ENCODE peak calls at places on chromosomes 7 and 10, in four cellular contexts. One of them, this sample, is unnamed.

GRCh38 chr10:13219685-13220670 is 14.2 kb downstream of the UCMA start:
- DNase-seq in Kasumi-1: peak
- DNase-seq in NCI-H2081: no peak
- DNase-seq in activated T-helper 1 cell treated with anti-CD3 and anti-CD28 coated beads, Interleukin-12 subunit alpha, Interleukin-12 subunit beta, Interleukin-2, Interleukin-4 antibody, amounts not matched to agents 30 ng/mL and 10 ng/mL and 1 ng/mL, durations not matched to agents 14 hours and 24 hours and 36 hours: no peak
- DNase-seq in this sample: peak

GRCh38 chr7:113799896-113800295 is 118.9 kb downstream of the PPP1R3A start:
- DNase-seq in Kasumi-1: no peak
- DNase-seq in activated T-helper 1 cell treated with anti-CD3 and anti-CD28 coated beads, Interleukin-12 subunit alpha, Interleukin-12 subunit beta, Interleukin-2, Interleukin-4 antibody, amounts not matched to agents 30 ng/mL and 10 ng/mL and 1 ng/mL, durations not matched to agents 14 hours and 24 hours and 36 hours: no peak
- DNase-seq in NCI-H2081: no peak
- DNase-seq in this sample: no peak

GRCh38 chr7:48548667-48549066 is 375.7 kb upstream of the CDC14C start:
- DNase-seq in activated T-helper 1 cell treated with anti-CD3 and anti-CD28 coated beads, Interleukin-12 subunit alpha, Interleukin-12 subunit beta, Interleukin-2, Interleukin-4 antibody, amounts not matched to agents 30 ng/mL and 10 ng/mL and 1 ng/mL, durations not matched to agents 14 hours and 24 hours and 36 hours: no peak
- DNase-seq in NCI-H2081: no peak
- DNase-seq in Kasumi-1: no peak
- DNase-seq in this sample: no peak

GRCh38 chr7:831596-832291 is 532 bp upstream of the SUN1 start:
- DNase-seq in NCI-H2081: no peak
- DNase-seq in activated T-helper 1 cell treated with anti-CD3 and anti-CD28 coated beads, Interleukin-12 subunit alpha, Interleukin-12 subunit beta, Interleukin-2, Interleukin-4 antibody, amounts not matched to agents 30 ng/mL and 10 ng/mL and 1 ng/mL, durations not matched to agents 14 hours and 24 hours and 36 hours: no peak
- DNase-seq in Kasumi-1: peak
- DNase-seq in this sample: no peak

GRCh38 chr10:3652886-3653285 is 132.1 kb downstream of the KLF6 start:
- DNase-seq in Kasumi-1: no peak
- DNase-seq in activated T-helper 1 cell treated with anti-CD3 and anti-CD28 coated beads, Interleukin-12 subunit alpha, Interleukin-12 subunit beta, Interleukin-2, Interleukin-4 antibody, amounts not matched to agents 30 ng/mL and 10 ng/mL and 1 ng/mL, durations not matched to agents 14 hours and 24 hours and 36 hours: no peak
- DNase-seq in NCI-H2081: no peak
- DNase-seq in this sample: no peak

GRCh38 chr10:84837877-84838276 is 509.5 kb downstream of the CCSER2 start:
- DNase-seq in activated T-helper 1 cell treated with anti-CD3 and anti-CD28 coated beads, Interleukin-12 subunit alpha, Interleukin-12 subunit beta, Interleukin-2, Interleukin-4 antibody, amounts not matched to agents 30 ng/mL and 10 ng/mL and 1 ng/mL, durations not matched to agents 14 hours and 24 hours and 36 hours: no peak
- DNase-seq in NCI-H2081: no peak
- DNase-seq in Kasumi-1: no peak
- DNase-seq in this sample: no peak

GRCh38 chr10:76244061-76244686 is 812.8 kb downstream of the LRMDA start:
- DNase-seq in Kasumi-1: no peak
- DNase-seq in NCI-H2081: no peak
- DNase-seq in activated T-helper 1 cell treated with anti-CD3 and anti-CD28 coated beads, Interleukin-12 subunit alpha, Interleukin-12 subunit beta, Interleukin-2, Interleukin-4 antibody, amounts not matched to agents 30 ng/mL and 10 ng/mL and 1 ng/mL, durations not matched to agents 14 hours and 24 hours and 36 hours: no peak
- DNase-seq in this sample: no peak

GRCh38 chr7:24968165-24968564 is 11.8 kb downstream of the OSBPL3 start:
- DNase-seq in NCI-H2081: no peak
- DNase-seq in activated T-helper 1 cell treated with anti-CD3 and anti-CD28 coated beads, Interleukin-12 subunit alpha, Interleukin-12 subunit beta, Interleukin-2, Interleukin-4 antibody, amounts not matched to agents 30 ng/mL and 10 ng/mL and 1 ng/mL, durations not matched to agents 14 hours and 24 hours and 36 hours: no peak
- DNase-seq in Kasumi-1: no peak
- DNase-seq in this sample: no peak

GRCh38 chr10:557792-558328 is 131.6 kb downstream of the DIP2C start:
- DNase-seq in activated T-helper 1 cell treated with anti-CD3 and anti-CD28 coated beads, Interleukin-12 subunit alpha, Interleukin-12 subunit beta, Interleukin-2, Interleukin-4 antibody, amounts not matched to agents 30 ng/mL and 10 ng/mL and 1 ng/mL, durations not matched to agents 14 hours and 24 hours and 36 hours: no peak
- DNase-seq in NCI-H2081: no peak
- DNase-seq in Kasumi-1: no peak
- DNase-seq in this sample: no peak

GRCh38 chr10:116418394-116418793 is 9.3 kb upstream of the PNLIPRP3 start:
- DNase-seq in activated T-helper 1 cell treated with anti-CD3 and anti-CD28 coated beads, Interleukin-12 subunit alpha, Interleukin-12 subunit beta, Interleukin-2, Interleukin-4 antibody, amounts not matched to agents 30 ng/mL and 10 ng/mL and 1 ng/mL, durations not matched to agents 14 hours and 24 hours and 36 hours: no peak
- DNase-seq in Kasumi-1: no peak
- DNase-seq in NCI-H2081: no peak
- DNase-seq in this sample: no peak

GRCh38 chr7:77933394-77933793 is 134.8 kb downstream of the PHTF2 start:
- DNase-seq in NCI-H2081: no peak
- DNase-seq in Kasumi-1: no peak
- DNase-seq in activated T-helper 1 cell treated with anti-CD3 and anti-CD28 coated beads, Interleukin-12 subunit alpha, Interleukin-12 subunit beta, Interleukin-2, Interleukin-4 antibody, amounts not matched to agents 30 ng/mL and 10 ng/mL and 1 ng/mL, durations not matched to agents 14 hours and 24 hours and 36 hours: no peak
- DNase-seq in this sample: no peak

GRCh38 chr7:51311166-51311565 is 5.4 kb downstream of the COBL start:
- DNase-seq in NCI-H2081: no peak
- DNase-seq in activated T-helper 1 cell treated with anti-CD3 and anti-CD28 coated beads, Interleukin-12 subunit alpha, Interleukin-12 subunit beta, Interleukin-2, Interleukin-4 antibody, amounts not matched to agents 30 ng/mL and 10 ng/mL and 1 ng/mL, durations not matched to agents 14 hours and 24 hours and 36 hours: no peak
- DNase-seq in Kasumi-1: no peak
- DNase-seq in this sample: no peak

GRCh38 chr10:69413221-69413865 is 3.4 kb downstream of the TACR2 start:
- DNase-seq in NCI-H2081: no peak
- DNase-seq in Kasumi-1: peak
- DNase-seq in activated T-helper 1 cell treated with anti-CD3 and anti-CD28 coated beads, Interleukin-12 subunit alpha, Interleukin-12 subunit beta, Interleukin-2, Interleukin-4 antibody, amounts not matched to agents 30 ng/mL and 10 ng/mL and 1 ng/mL, durations not matched to agents 14 hours and 24 hours and 36 hours: no peak
- DNase-seq in this sample: no peak

GRCh38 chr7:80634505-80634904 is 3.9 kb upstream of the CD36 start:
- DNase-seq in Kasumi-1: peak
- DNase-seq in activated T-helper 1 cell treated with anti-CD3 and anti-CD28 coated beads, Interleukin-12 subunit alpha, Interleukin-12 subunit beta, Interleukin-2, Interleukin-4 antibody, amounts not matched to agents 30 ng/mL and 10 ng/mL and 1 ng/mL, durations not matched to agents 14 hours and 24 hours and 36 hours: no peak
- DNase-seq in NCI-H2081: no peak
- DNase-seq in this sample: no peak

This sample was measured in GDM1.